ENCODE peak calls at places on chromosomes 13 and 19, in four cellular contexts. T, G, W and R are unnamed samples.

GRCh38 chr13:19864018-19864338 is 529 bp upstream of the ZMYM5 start:
- DNase-seq in T (peak; percentile 54), G (peak; percentile 63), W (no peak), R (peak; percentile 74)

GRCh38 chr19:16417660-16418596 is 53.8 kb downstream of the EPS15L1 start:
- DNase-seq in T (peak; percentile 88), G (peak; percentile 75), W (no peak), R (peak; percentile 89)

GRCh38 chr13:86757236-86757978 is 913.8 kb upstream of the SLITRK5 start:
- DNase-seq in G (no peak), W (peak; percentile 65), T (peak; percentile 52), R (no peak)

GRCh38 chr13:78168981-78169380 is 250.3 kb upstream of the EDNRB start:
- DNase-seq in G (no peak), W (no peak), T (peak; percentile 3), R (no peak)

GRCh38 chr13:66068683-66069082 is 1161.5 kb downstream of the PCDH9 start:
- DNase-seq in T (no peak), W (no peak), G (no peak), R (no peak)

GRCh38 chr13:53238241-53238640 is 209.6 kb downstream of the OLFM4 start:
- DNase-seq in W (no peak), G (no peak), T (peak; percentile 10), R (no peak)

GRCh38 chr19:12913011-12913561 is 6.0 kb downstream of the SYCE2 start:
- DNase-seq in W (peak; percentile 32), T (peak; percentile 79), G (peak; percentile 77), R (no peak)

GRCh38 chr13:68697551-68697950 is 1410.1 kb upstream of the ATXN8OS start:
- DNase-seq in G (no peak), T (no peak), W (no peak), R (no peak)

GRCh38 chr19:4343056-4343844 is at the start of gene MPND:
- DNase-seq in G (peak; percentile 95), T (peak; percentile 93), W (peak; percentile 29), R (peak; percentile 92)

DNA sequence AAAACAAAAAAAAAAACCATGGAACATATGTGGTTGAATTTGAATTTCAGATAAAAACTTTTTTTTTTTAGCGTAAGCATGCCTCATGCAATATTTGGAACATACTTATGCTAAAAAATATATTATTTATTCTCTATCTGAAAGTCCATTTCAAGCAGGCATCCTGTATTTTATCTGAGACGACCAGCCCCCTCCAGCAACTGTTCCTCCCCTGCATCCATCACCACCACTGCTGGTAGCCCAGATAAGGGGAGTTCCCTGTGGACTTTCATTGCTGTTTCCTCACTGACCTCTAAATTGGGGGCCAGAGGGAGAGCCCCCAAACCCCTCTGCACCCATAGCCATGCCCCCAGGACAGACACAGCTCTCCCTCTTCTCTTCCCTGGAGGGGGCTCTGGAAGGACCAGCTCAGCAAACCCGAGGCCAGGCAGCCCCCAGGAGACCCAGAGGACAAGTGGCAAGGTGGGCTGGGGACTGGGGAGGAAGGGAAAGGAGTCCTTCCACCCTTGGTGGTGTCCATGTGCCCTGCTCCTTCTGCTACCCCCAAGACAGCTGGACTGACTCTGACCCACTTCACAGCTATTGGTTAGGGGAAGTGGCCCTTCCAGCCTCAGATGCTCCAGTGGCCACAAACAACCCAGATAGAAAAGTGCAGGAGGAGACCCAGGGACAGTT is 6.6 kb upstream of the SIGLEC12 start:
- DNase-seq in G (no peak), W (no peak), T (no peak), R (no peak)
- TF ChIP-seq CTCF in G (no peak), W (no peak), T (no peak), R (no peak)

GRCh38 chr19:29727906-29728305 is 12.8 kb upstream of the C19orf12 start:
- DNase-seq in G (no peak), T (no peak), W (no peak), R (no peak)

GRCh38 chr19:29724741-29725140 is 9.7 kb upstream of the C19orf12 start:
- DNase-seq in G (no peak), T (peak; percentile 43), W (no peak), R (no peak)

GRCh38 chr19:29724102-29724641 is 9.1 kb upstream of the C19orf12 start:
- DNase-seq in G (no peak), W (no peak), T (peak; percentile 75), R (no peak)
- TF ChIP-seq CTCF in G (no peak), W (no peak), T (no peak), R (no peak)

DNA sequence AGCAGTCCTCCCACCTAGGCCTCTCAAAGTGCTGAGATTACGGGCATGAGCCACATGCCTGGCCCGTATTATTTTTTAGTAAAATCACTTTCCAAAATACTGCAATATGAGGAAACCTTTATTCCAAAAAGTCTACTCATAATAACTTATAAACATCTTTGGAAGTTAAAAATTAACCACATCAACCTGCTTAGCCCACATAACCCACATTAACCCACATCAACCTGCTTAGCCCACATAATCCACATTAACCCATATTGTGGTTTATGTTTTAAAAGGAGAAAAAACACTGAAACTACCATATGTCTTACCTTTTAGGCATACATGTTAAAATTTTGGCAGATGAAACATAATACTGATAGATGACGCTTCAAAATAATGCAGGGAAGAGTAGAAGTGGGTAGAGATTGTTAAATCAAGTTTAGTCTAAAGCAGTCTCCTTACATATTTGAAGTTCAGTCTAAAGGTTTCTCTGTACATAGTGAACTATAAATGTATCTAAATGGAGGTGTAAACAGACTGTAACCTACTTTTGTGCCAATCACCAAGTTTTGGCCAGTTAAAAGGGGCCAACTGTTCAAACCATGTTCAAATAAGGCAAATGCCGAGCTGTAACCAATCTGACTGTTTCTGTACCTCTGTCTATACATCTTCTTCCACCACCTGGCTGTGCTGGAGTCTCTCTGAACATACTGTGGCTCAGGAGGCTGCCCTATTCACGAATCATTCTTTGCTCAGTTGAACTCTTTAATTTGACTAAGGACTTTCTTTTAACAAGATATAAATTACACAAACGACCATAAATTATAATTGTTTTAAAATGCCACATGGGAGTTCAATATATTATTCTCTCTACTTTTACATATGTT is 14.5 kb downstream of the KPNA3 start:
- DNase-seq in W (no peak), T (no peak), G (no peak), R (no peak)
- TF ChIP-seq CTCF in W (no peak), T (no peak), G (no peak), R (no peak)

GRCh38 chr13:91384891-91385290 is 13.5 kb upstream of the GPC5 start:
- DNase-seq in T (no peak), W (no peak), G (no peak), R (no peak)

GRCh38 chr13:91383836-91384235 is 14.6 kb upstream of the GPC5 start:
- DNase-seq in G (no peak), W (no peak), T (no peak), R (no peak)

DNA sequence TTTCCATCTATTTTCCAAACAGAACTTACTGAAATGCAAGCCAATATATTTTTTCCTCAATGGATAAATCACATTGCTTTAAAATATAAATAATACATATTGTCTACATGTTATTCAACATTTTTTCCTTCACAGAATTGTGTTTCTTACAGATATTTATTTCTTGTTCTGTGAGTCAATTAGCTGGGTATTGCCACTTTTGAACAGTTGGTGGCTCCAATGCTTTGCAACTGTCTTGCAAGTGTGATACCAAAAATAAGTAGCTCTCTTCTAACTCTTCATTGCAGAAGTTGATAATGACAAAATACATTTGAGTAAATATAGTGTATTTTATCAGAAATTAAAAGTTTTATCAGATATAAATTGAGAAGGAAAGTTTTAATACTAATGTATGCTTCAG is 17.1 kb upstream of the GPC5 start:
- DNase-seq in T (no peak), W (peak; percentile 38), G (no peak), R (no peak)
- TF ChIP-seq CTCF in T (peak; percentile 64), W (peak; percentile 59), G (peak; percentile 13), R (peak; percentile 52)

GRCh38 chr19:27746691-27747380 is 1466.1 kb downstream of the UQCRFS1 start:
- DNase-seq in T (peak; percentile 77), W (no peak), G (peak; percentile 39), R (no peak)
- TF ChIP-seq CTCF in T (peak; percentile 24), W (peak; percentile 26), G (no peak), R (no peak)